ENCODE peak calls at places on chromosomes 13 and 19, in six cellular contexts. N is SK-N-SH, S is K562, Z is H1, H is GM12878, A is HepG2. W is an unnamed sample.

GRCh38 chr19:24069907-24070657 is 16.9 kb upstream of the ZNF254 start:
- DNase-seq in A (no peak), Z (no peak), N (no peak), H (no peak), S (no peak), W (no peak)

GRCh38 chr19:6216996-6217751 is 62.6 kb downstream of the MLLT1 start:
- DNase-seq in Z (no peak), S (peak), H (no peak), N (peak), A (no peak), W (no peak)

GRCh38 chr13:60094385-60095088 is 69.2 kb downstream of the DIAPH3 start:
- DNase-seq in Z (no peak), N (no peak), A (no peak), H (no peak), S (no peak), W (no peak)

GRCh38 chr13:94860981-94861407 is 148.6 kb upstream of the SOX21 start:
- DNase-seq in Z (no peak), A (no peak), N (no peak), S (no peak), H (no peak), W (peak)

GRCh38 chr13:91601273-91601672 is 202.9 kb downstream of the GPC5 start:
- DNase-seq in H (no peak), Z (no peak), N (no peak), A (no peak), S (no peak), W (no peak)

GRCh38 chr19:39372047-39372802 is 18.7 kb downstream of the PAF1 start:
- DNase-seq in N (no peak), S (no peak), Z (no peak), A (no peak), H (no peak), W (no peak)

GRCh38 chr13:46947425-46948191 is 50.8 kb upstream of the HTR2A start:
- DNase-seq in N (no peak), A (no peak), H (no peak), Z (no peak), S (no peak), W (no peak)

GRCh38 chr13:31476753-31477152 is 262.6 kb upstream of the RXFP2 start:
- DNase-seq in Z (no peak), S (no peak), H (no peak), N (no peak), A (no peak), W (no peak)

GRCh38 chr19:51121257-51121656 is 3.4 kb upstream of the SIGLEC9 start:
- DNase-seq in H (no peak), A (no peak), N (no peak), Z (no peak), S (no peak), W (peak)

GRCh38 chr13:73216381-73216831 is 157.6 kb downstream of the KLF5 start:
- DNase-seq in H (no peak), Z (no peak), A (no peak), S (no peak), N (no peak), W (no peak)

GRCh38 chr19:29845576-29846176 is 33.9 kb downstream of the CCNE1 start:
- DNase-seq in H (no peak), S (peak), N (peak), Z (no peak), A (no peak), W (peak)

GRCh38 chr13:109162248-109163051 is 533.0 kb downstream of the MYO16 start:
- DNase-seq in H (peak), Z (no peak), S (no peak), N (no peak), A (no peak), W (peak)

GRCh38 chr13:58611117-58611516 is 979.6 kb downstream of the PCDH17 start:
- DNase-seq in N (no peak), S (no peak), A (no peak), Z (no peak), H (no peak), W (no peak)

GRCh38 chr13:44109986-44110640 is 230.4 kb downstream of the LACC1 start:
- DNase-seq in Z (no peak), H (no peak), S (no peak), N (no peak), A (no peak), W (no peak)

GRCh38 chr13:106187501-106187900 is 348.0 kb downstream of the EFNB2 start:
- DNase-seq in N (no peak), Z (no peak), A (no peak), S (no peak), H (no peak), W (no peak)

GRCh38 chr19:33821871-33822270 is 25.2 kb downstream of the KCTD15 start:
- DNase-seq in N (no peak), A (no peak), Z (peak), S (no peak), H (no peak), W (no peak)

GRCh38 chr19:7395360-7395781 is 46.6 kb downstream of the ARHGEF18 start:
- DNase-seq in Z (peak), A (no peak), H (no peak), S (peak), N (peak), W (no peak)

GRCh38 chr13:113652404-113653263 is 5.4 kb downstream of the ATP4B start:
- DNase-seq in Z (no peak), N (no peak), A (no peak), H (no peak), S (no peak), W (no peak)

GRCh38 chr19:17576758-17577532 is 21.5 kb downstream of the COLGALT1 start:
- DNase-seq in Z (peak), N (peak), A (no peak), S (peak), H (no peak), W (no peak)

GRCh38 chr19:687569-688166 is 7.6 kb downstream of the PRSS57 start:
- DNase-seq in A (no peak), Z (no peak), N (no peak), H (no peak), S (no peak), W (no peak)

GRCh38 chr13:20960663-20961309 is 58.2 kb upstream of the XPO4 start:
- DNase-seq in N (no peak), H (no peak), Z (no peak), A (peak), S (peak), W (peak)

GRCh38 chr13:111929036-111929616 is 137.8 kb upstream of the SOX1 start:
- DNase-seq in A (no peak), S (no peak), N (no peak), Z (no peak), H (no peak), W (no peak)

GRCh38 chr13:20159646-20160345 is 1.1 kb downstream of the GJA3 start:
- DNase-seq in A (no peak), N (no peak), H (no peak), S (no peak), Z (no peak), W (no peak)

GRCh38 chr19:37654118-37654517 is 1.1 kb downstream of the ZFP30 start:
- DNase-seq in A (no peak), S (peak), Z (no peak), N (peak), H (no peak), W (no peak)

GRCh38 chr13:100214886-100215285 is 126.0 kb downstream of the PCCA start:
- DNase-seq in N (no peak), Z (no peak), S (no peak), H (no peak), A (no peak), W (no peak)

GRCh38 chr13:24261566-24261965 is 47.8 kb upstream of the C1QTNF9 start:
- DNase-seq in H (no peak), A (no peak), S (no peak), Z (no peak), N (no peak), W (no peak)

GRCh38 chr19:4519521-4520277 is 1.4 kb upstream of the PLIN4 start:
- DNase-seq in N (no peak), A (no peak), H (no peak), Z (no peak), S (no peak), W (no peak)
- TF ChIP-seq POLR2AphosphoS5 in N (no peak), A (no peak), H (no peak), Z (no peak), S (no peak), W (no peak)

DNA sequence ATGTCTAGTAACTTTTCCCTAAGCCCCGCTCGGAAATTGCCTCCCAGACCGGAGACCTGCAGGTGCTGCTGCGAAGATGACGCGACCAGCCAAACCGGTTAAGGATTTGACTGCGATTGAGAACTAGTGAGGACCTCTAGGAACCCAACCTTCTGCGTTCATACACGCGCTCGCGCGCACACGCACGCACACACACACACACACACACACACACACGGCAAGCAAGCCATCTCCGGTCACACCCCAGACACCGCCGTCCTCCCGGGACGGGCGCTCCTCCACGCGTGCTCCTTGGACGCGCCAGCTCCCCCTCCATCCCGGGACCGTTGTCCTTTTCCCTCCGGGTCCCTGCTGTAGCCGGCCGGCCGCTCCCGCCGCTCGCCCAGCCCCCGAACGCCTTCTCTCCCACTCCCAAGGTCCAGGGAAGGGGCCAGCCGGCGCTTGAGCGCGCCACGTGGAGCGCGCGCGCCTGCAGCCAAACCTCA is 1.2 kb downstream of the TBC1D4 start:
- DNase-seq in A (peak), S (peak), Z (peak), H (no peak), N (peak), W (peak)
- TF ChIP-seq GABPA in A (no peak), S (no peak), Z (no peak), H (no peak), N (no peak), W (no peak)

GRCh38 chr19:12828494-12828893 is 5.9 kb downstream of the RTBDN start:
- DNase-seq in H (no peak), Z (peak), A (peak), S (peak), N (peak), W (peak)
- TF ChIP-seq POLR2AphosphoS5 in H (no peak), Z (no peak), A (peak), S (no peak), N (no peak), W (no peak)

DNA sequence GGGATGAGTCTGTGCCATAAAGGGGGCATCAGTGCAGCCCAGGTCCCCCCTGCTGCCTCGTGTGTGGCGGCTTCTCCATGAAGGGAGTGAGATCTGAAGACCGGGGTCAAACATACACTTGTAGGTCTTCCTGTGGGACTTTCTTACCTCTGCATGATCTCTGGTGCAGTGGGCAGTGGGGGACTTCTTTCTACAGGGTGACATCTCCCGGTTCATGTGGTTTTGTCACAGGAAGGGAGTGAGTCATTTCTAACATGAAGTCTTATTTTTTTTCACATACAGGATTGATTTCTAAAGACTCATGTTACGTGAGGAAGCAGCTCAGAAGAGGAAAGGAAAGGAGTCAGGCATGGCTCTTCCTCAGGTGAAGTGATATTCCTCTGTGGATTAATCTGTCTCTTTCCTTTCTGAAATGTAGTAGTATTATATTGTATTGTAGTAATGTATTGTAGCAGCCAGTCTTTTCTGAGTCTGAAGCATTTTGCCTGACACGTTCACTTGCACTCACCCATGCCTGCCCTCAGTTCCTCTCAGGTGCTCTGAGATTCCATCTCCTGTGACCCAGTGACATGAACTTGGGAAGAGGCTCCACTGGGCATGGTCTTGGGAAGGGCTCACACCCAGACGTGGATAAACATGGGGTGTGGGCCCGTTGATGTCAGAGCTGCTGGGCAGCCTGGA is 15.7 kb downstream of the ZNF808 start:
- DNase-seq in S (no peak), H (peak), A (no peak), N (no peak), Z (no peak), W (no peak)
- TF ChIP-seq GABPA in S (no peak), H (peak), A (no peak), N (no peak), Z (no peak), W (no peak)